ENCODE peak calls at places on chromosome 4, in five cellular contexts. G, C, S, P and A are unnamed samples.

GRCh38 chr4:6225469-6225868 is 25.1 kb upstream of the JAKMIP1 start:
- DNase-seq in G (peak; percentile 80), C (no peak), S (peak; percentile 10), P (peak; percentile 28), A (peak; percentile 13)

GRCh38 chr4:569958-570667 is 6.0 kb downstream of the TMEM271 start:
- DNase-seq in G (no peak), C (no peak), S (no peak), P (no peak), A (no peak)

GRCh38 chr4:152462047-152462446 is 73.8 kb downstream of the FBXW7 start:
- DNase-seq in G (no peak), C (no peak), S (no peak), P (no peak), A (no peak)

GRCh38 chr4:159677521-159677920 is 574.6 kb downstream of the RAPGEF2 start:
- DNase-seq in G (no peak), C (no peak), S (no peak), P (no peak), A (no peak)

GRCh38 chr4:42985971-42986370 is 93.5 kb downstream of the GRXCR1 start:
- DNase-seq in G (no peak), C (no peak), S (no peak), P (no peak), A (no peak)

GRCh38 chr4:89303177-89303576 is 4.4 kb downstream of the GPRIN3 start:
- DNase-seq in G (no peak), C (no peak), S (no peak), P (peak; percentile 80), A (no peak)

GRCh38 chr4:189185810-189186432 is 754.8 kb upstream of the FRG1 start:
- DNase-seq in G (peak; percentile 41), C (no peak), S (no peak), P (no peak), A (peak; percentile 47)

GRCh38 chr4:56656346-56656643 is 24.8 kb downstream of the HOPX start:
- DNase-seq in G (no peak), C (no peak), S (no peak), P (peak; percentile 77), A (no peak)

GRCh38 chr4:41957634-41958033 is 22.4 kb downstream of the TMEM33 start:
- DNase-seq in G (peak; percentile 56), C (no peak), S (peak; percentile 6), P (no peak), A (no peak)

GRCh38 chr4:184805462-184806245 is 20.1 kb downstream of the ACSL1 start:
- DNase-seq in G (no peak), C (peak; percentile 63), S (peak; percentile 30), P (no peak), A (no peak)

GRCh38 chr4:48979897-48980579 is 6.0 kb upstream of the CWH43 start:
- DNase-seq in G (no peak), C (no peak), S (no peak), P (no peak), A (peak; percentile 77)

GRCh38 chr4:123399638-123400358 is 3.2 kb downstream of the SPRY1 start:
- DNase-seq in G (peak; percentile 28), C (no peak), S (no peak), P (no peak), A (peak; percentile 41)

GRCh38 chr4:159224412-159224811 is 121.5 kb downstream of the RAPGEF2 start:
- DNase-seq in G (no peak), C (no peak), S (peak; percentile 25), P (no peak), A (no peak)

GRCh38 chr4:138110815-138111214 is 131.3 kb downstream of the SLC7A11 start:
- DNase-seq in G (no peak), C (no peak), S (no peak), P (no peak), A (peak; percentile 46)

GRCh38 chr4:140346136-140346535 is 27.3 kb upstream of the SCOC start:
- DNase-seq in G (no peak), C (peak; percentile 24), S (no peak), P (no peak), A (no peak)

GRCh38 chr4:7651461-7651921 is 216.8 kb upstream of the PSAPL1 start:
- DNase-seq in G (no peak), C (peak; percentile 35), S (no peak), P (no peak), A (peak; percentile 75)

GRCh38 chr4:139558235-139559094 is 2.4 kb upstream of the SETD7 start:
- DNase-seq in G (no peak), C (no peak), S (no peak), P (no peak), A (no peak)